ENCODE peak calls at places on chromosomes 11 and 22, in six cellular contexts. L is CD8-positive, alpha-beta memory T cell; D is fibroblast of lung; T is GM23248; X is sigmoid colon; J is tibial artery. O is an unnamed sample.

GRCh38 chr22:48268293-48268692 is 1505.8 kb downstream of the TBC1D22A start:
- DNase-seq in L (no peak), D (no peak), T (no peak), X (no peak), J (no peak), O (no peak)

GRCh38 chr11:47565340-47566165 is at the start of gene PTPMT1:
- DNase-seq in L (peak; percentile 75), D (peak; percentile 72), T (peak; percentile 92), X (peak; percentile 87), J (peak; percentile 67), O (peak; percentile 85)

GRCh38 chr22:18059473-18059872 is 18.3 kb upstream of the PEX26 start:
- DNase-seq in L (no peak), D (no peak), T (no peak), X (no peak), J (no peak), O (no peak)

GRCh38 chr11:12693075-12693473 is 18.9 kb downstream of the TEAD1 start:
- DNase-seq in L (no peak), D (peak; percentile 77), T (peak; percentile 47), X (no peak), J (no peak), O (peak; percentile 13)

GRCh38 chr11:59901306-59901705 is 22.7 kb downstream of the OOSP3 start:
- DNase-seq in L (no peak), D (peak; percentile 37), T (peak; percentile 64), X (no peak), J (no peak), O (peak; percentile 60)

GRCh38 chr11:132549571-132549970 is 982.7 kb downstream of the OPCML start:
- DNase-seq in L (no peak), D (no peak), T (no peak), X (no peak), J (no peak), O (no peak)

GRCh38 chr22:34608716-34609115 is 457.2 kb upstream of the ISX start:
- DNase-seq in L (no peak), D (no peak), T (no peak), X (no peak), J (no peak), O (no peak)

GRCh38 chr22:39125622-39126021 is 26.9 kb downstream of the CBX7 start:
- DNase-seq in L (no peak), D (no peak), T (no peak), X (no peak), J (no peak), O (no peak)

GRCh38 chr22:30362632-30363281 is 6.0 kb downstream of the CCDC157 start:
- DNase-seq in L (no peak), D (no peak), T (no peak), X (no peak), J (no peak), O (no peak)

GRCh38 chr11:109303342-109303741 is 118.6 kb upstream of the C11orf87 start:
- DNase-seq in L (no peak), D (no peak), T (no peak), X (no peak), J (no peak), O (no peak)

GRCh38 chr11:44884056-44884455 is 66.6 kb downstream of the TP53I11 start:
- DNase-seq in L (no peak), D (no peak), T (no peak), X (no peak), J (no peak), O (no peak)

GRCh38 chr11:3939651-3940190 is 84.3 kb downstream of the STIM1 start:
- DNase-seq in L (no peak), D (peak; percentile 85), T (peak; percentile 68), X (no peak), J (no peak), O (no peak)

GRCh38 chr11:31340903-31341572 is 28.5 kb downstream of the DCDC1 start:
- DNase-seq in L (no peak), D (peak; percentile 27), T (peak; percentile 59), X (no peak), J (no peak), O (peak; percentile 52)

GRCh38 chr11:116312560-116313340 is 460.0 kb downstream of the BUD13 start:
- DNase-seq in L (no peak), D (peak; percentile 63), T (peak; percentile 1), X (peak; percentile 93), J (peak; percentile 75), O (peak; percentile 40)

GRCh38 chr11:72179804-72180396 is 12.0 kb upstream of the FOLR1 start:
- DNase-seq in L (no peak), D (peak; percentile 52), T (peak; percentile 41), X (no peak), J (no peak), O (no peak)

GRCh38 chr22:28822930-28823481 is 22.6 kb upstream of the XBP1 start:
- DNase-seq in L (no peak), D (peak; percentile 10), T (no peak), X (no peak), J (no peak), O (peak; percentile 34)

GRCh38 chr11:34148504-34149165 is 43.2 kb downstream of the NAT10 start:
- DNase-seq in L (no peak), D (no peak), T (no peak), X (peak; percentile 49), J (no peak), O (no peak)

GRCh38 chr22:35835998-35836691 is 118.5 kb downstream of the APOL5 start:
- DNase-seq in L (no peak), D (peak; percentile 93), T (peak; percentile 92), X (peak; percentile 76), J (peak; percentile 47), O (peak; percentile 81)

GRCh38 chr22:35538801-35539321 is 1.8 kb upstream of the RASD2 start:
- DNase-seq in L (no peak), D (no peak), T (peak; percentile 57), X (no peak), J (no peak), O (no peak)

GRCh38 chr11:32890843-32891656 is 1.6 kb upstream of the QSER1 start:
- DNase-seq in L (no peak), D (no peak), T (no peak), X (no peak), J (no peak), O (peak; percentile 10)

GRCh38 chr11:17978553-17979287 is 34.1 kb downstream of the SERGEF start:
- DNase-seq in L (no peak), D (peak; percentile 36), T (peak; percentile 73), X (no peak), J (no peak), O (peak; percentile 54)

GRCh38 chr22:33272180-33272579 is 214.0 kb upstream of the SYN3 start:
- DNase-seq in L (no peak), D (no peak), T (no peak), X (no peak), J (no peak), O (no peak)

GRCh38 chr22:45911601-45912271 is 65.2 kb downstream of the WNT7B start:
- DNase-seq in L (no peak), D (peak; percentile 18), T (peak; percentile 87), X (no peak), J (peak; percentile 41), O (no peak)

GRCh38 chr11:32962016-32962415 is 53.7 kb upstream of the DEPDC7 start:
- DNase-seq in L (no peak), D (peak; percentile 74), T (peak; percentile 41), X (no peak), J (no peak), O (no peak)

GRCh38 chr11:44453213-44453612 is 112.2 kb upstream of the CD82 start:
- DNase-seq in L (no peak), D (no peak), T (no peak), X (no peak), J (no peak), O (peak; percentile 47)

DNA sequence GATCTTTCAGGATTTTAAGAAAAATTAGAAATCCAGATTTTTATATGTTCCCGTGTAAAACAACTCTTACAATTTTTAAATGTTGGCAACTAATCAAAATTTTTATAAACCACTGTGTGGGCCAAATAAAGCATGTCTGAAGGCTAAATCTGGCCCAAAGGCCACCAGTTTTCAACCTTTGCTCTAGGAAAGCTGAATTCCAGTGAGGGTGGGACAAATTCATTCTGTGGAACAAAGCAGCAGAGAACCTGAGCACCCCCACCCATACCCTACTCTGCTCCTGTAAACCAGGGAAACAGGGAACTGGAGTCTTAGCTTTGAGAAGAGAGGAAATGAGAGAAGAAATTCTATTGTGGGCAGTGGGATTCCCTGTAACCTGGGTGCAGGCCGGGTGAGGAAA is 20.6 kb downstream of the LRRC32 start:
- DNase-seq in L (no peak), D (no peak), T (no peak), X (peak; percentile 9), J (no peak), O (no peak)
- H3K4me3 ChIP-seq in L (no peak overlapping the region), D (no peak overlapping the region), T (no peak overlapping the region), X (no peak overlapping the region), J (no peak overlapping the region), O (no peak overlapping the region)

GRCh38 chr11:76120513-76121081 is 85.7 kb downstream of the WNT11 start:
- DNase-seq in L (no peak), D (no peak), T (no peak), X (no peak), J (no peak), O (no peak)
- H3K4me1 ChIP-seq in L (no peaks in the 10 kb centered on the region), D (peaks cover 8% of the 10 kb centered on the region), T (no peaks in the 10 kb centered on the region), X (peaks cover 27% of the 10 kb centered on the region), J (peaks cover 24% of the 10 kb centered on the region), O (no peaks in the 10 kb centered on the region)

GRCh38 chr11:86052697-86053641 is 15.9 kb downstream of the PICALM start:
- DNase-seq in L (no peak), D (peak; percentile 18), T (no peak), X (no peak), J (no peak), O (no peak)
- H3K4me3 ChIP-seq in L (no peak overlapping the region), D (no peak overlapping the region), T (no peak overlapping the region), X (no peak overlapping the region), J (no peak overlapping the region), O (no peak overlapping the region)

GRCh38 chr11:64866173-64866491 is 12.3 kb downstream of the EHD1 start:
- DNase-seq in L (no peak), D (no peak), T (no peak), X (no peak), J (no peak), O (no peak)

GRCh38 chr11:64865286-64866172 is 12.9 kb downstream of the EHD1 start:
- DNase-seq in L (no peak), D (peak; percentile 85), T (peak; percentile 92), X (no peak), J (no peak), O (no peak)

GRCh38 chr11:64869571-64870175 is 8.7 kb downstream of the EHD1 start:
- DNase-seq in L (no peak), D (no peak), T (no peak), X (no peak), J (no peak), O (peak; percentile 75)

GRCh38 chr11:64868904-64869570 is 9.4 kb downstream of the EHD1 start:
- DNase-seq in L (no peak), D (peak; percentile 96), T (peak; percentile 92), X (no peak), J (no peak), O (peak; percentile 92)

DNA sequence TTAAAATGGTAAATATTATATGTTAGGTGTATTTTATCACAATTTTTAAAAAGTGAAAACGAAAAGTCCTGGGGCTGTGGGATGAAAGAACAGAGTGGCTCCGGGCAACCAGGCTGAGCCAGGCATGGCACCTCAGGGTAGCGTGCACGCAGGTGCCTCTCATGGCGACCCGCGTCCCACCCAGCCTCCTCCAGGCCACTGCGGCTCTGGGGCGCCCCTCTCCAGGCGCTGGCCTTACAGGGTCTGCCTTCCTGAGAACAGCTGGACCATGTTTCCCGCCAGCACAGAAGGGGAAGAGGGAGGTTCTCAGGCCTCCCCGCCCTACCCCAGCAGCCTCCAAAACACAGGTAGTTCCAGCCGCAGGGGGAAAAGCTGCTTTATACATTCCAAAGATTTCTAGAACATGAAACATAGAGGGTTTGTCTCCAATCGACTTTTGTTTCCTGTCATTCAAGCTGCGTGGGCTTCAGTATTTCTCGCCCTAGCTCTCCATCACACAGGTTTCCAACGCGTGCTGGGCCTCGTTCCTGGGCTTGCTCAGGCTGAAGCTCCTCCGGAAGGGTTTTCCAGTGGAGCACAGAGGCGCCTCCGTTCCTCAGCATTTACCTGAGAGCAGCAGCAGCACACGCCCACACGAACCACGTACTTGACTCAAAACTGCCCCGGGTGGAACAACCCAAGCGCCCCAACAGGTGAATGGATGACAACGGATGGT is 10.5 kb downstream of the EHD1 start:
- DNase-seq in L (no peak), D (peak; percentile 54), T (no peak), X (no peak), J (no peak), O (no peak)
- H3K4me1 ChIP-seq in L (peaks cover 100% of the 10 kb centered on the region), D (peaks cover 75% of the 10 kb centered on the region), T (peaks cover 63% of the 10 kb centered on the region), X (peaks cover 98% of the 10 kb centered on the region), J (peaks cover 97% of the 10 kb centered on the region), O (peaks cover 80% of the 10 kb centered on the region)